ENCODE peak calls at places on chromosomes 4 and X, in four cellular contexts. A, R, H and X are unnamed samples. For H3K4me1, the result is how much of the 10 kb centered on the place peaks cover.

GRCh38 chr4:56976878-56977320 is 507 bp downstream of the NOA1 start:
- DNase-seq in A (no peak), H (peak), R (peak), X (peak)

GRCh38 chrX:123274796-123275195 is 90.7 kb downstream of the GRIA3 start:
- DNase-seq in A (no peak), H (no peak), R (no peak), X (no peak)

GRCh38 chr4:120921456-120922389 is 803 bp downstream of the PRDM5 start:
- DNase-seq in H (peak), R (peak), A (peak), X (peak)

GRCh38 chr4:150960818-150961217 is 54.3 kb downstream of the LRBA start:
- DNase-seq in R (peak), H (no peak), A (no peak), X (peak)

GRCh38 chr4:129561886-129562285 is 465.9 kb downstream of the C4orf33 start:
- DNase-seq in R (no peak), H (no peak), A (no peak), X (no peak)

GRCh38 chr4:137267024-137267423 is 265.3 kb downstream of the PCDH18 start:
- DNase-seq in R (no peak), A (no peak), H (no peak), X (no peak)

GRCh38 chr4:87270825-87271224 is 50.4 kb upstream of the KLHL8 start:
- DNase-seq in A (no peak), R (no peak), H (no peak), X (no peak)

GRCh38 chr4:71446479-71447081 is 107.8 kb downstream of the SLC4A4 start:
- DNase-seq in R (no peak), A (no peak), H (no peak), X (no peak)

GRCh38 chr4:6019316-6020263 is 1.4 kb upstream of the C4orf50 start:
- DNase-seq in R (peak), H (peak), A (no peak), X (peak)

GRCh38 chr4:109816082-109816442 is 500 bp downstream of the GAR1 start:
- DNase-seq in R (no peak), H (peak), A (no peak), X (no peak)

GRCh38 chr4:70703695-70704332 is 15.5 kb downstream of the UTP3 start:
- DNase-seq in R (no peak), A (no peak), H (peak), X (peak)

GRCh38 chr4:69858683-69859082 is 1.3 kb downstream of the SULT1E1 start:
- DNase-seq in H (no peak), R (no peak), A (no peak), X (no peak)

GRCh38 chr4:153467154-153467896 is 1.2 kb downstream of the TMEM131L start:
- DNase-seq in A (no peak), H (peak), R (no peak), X (peak)

GRCh38 chr4:44914223-44914622 is 187.9 kb upstream of the GNPDA2 start:
- DNase-seq in A (no peak), H (no peak), R (no peak), X (no peak)

GRCh38 chr4:145535202-145535601 is 53.5 kb downstream of the SMAD1 start:
- DNase-seq in H (no peak), A (no peak), R (no peak), X (no peak)

GRCh38 chr4:69095301-69095731 is 958 bp upstream of the UGT2B7 start:
- DNase-seq in H (no peak), R (peak), A (no peak), X (no peak)

GRCh38 chr4:84994280-84994679 is 27.8 kb upstream of the WDFY3 start:
- DNase-seq in A (no peak), H (no peak), R (no peak), X (no peak)

GRCh38 chr4:109294468-109295020 is 7.9 kb downstream of the COL25A1 start:
- DNase-seq in H (no peak), A (no peak), R (no peak), X (no peak)

GRCh38 chrX:111728096-111728495 is 47.1 kb downstream of the ALG13 start:
- DNase-seq in A (no peak), H (no peak), R (no peak), X (no peak)

GRCh38 chr4:128384765-128385164 is 97.2 kb upstream of the PGRMC2 start:
- DNase-seq in H (no peak), A (no peak), R (no peak), X (no peak)
- TF ChIP-seq POLR2A in H (no peak), A (no peak), R (no peak), X (no peak)

DNA sequence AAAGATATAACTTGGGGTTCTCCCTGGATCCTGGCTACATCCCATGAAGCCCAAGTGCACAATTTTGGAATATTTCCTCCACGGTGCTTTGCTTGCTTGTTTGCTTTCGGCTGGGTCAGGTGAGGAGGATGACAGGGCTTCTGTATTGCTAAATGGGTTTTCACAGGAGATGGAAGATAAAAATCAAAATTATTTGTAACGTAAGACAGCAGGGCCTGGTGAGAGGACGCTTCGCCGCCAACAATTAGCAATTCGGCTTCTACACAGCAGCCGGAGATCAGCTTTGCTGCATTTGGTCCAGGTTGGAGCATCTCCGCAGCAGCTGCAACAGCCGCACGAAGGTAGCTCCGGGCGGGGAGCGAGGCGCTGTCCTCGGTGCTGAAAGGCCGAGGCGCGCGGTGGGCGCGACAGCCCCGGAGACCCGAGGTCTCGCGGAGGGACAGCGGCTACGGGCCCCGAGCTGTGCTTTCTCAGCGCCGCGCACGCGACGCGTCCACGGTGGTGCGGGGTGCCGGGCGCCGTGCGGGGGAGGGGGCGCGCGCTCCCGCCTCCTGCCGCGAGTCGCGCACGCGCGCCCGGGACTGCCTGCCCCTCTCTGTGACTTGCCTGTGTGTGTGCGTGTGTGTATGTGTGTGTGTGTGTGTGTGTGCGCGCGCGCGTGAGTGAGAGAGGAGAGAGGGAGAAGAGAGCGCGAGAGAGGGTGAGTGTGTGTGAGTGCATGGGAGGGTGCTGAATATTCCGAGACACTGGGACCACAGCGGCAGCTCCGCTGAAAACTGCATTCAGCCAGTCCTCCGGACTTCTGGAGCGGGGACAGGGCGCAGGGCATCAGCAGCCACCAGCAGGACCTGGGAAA is at the start of gene GRIA2:
- DNase-seq in R (peak), A (no peak), H (no peak), X (peak)
- H3K4me1 ChIP-seq in R (under half), A (under half), H (under half), X (under half)

GRCh38 chr4:1714303-1715001 is 2.3 kb upstream of the SLBP start:
- DNase-seq in A (no peak), R (peak), H (no peak), X (no peak)

GRCh38 chr4:1711055-1711905 is 839 bp downstream of the SLBP start:
- DNase-seq in H (peak), R (peak), A (no peak), X (peak)

GRCh38 chr4:1711906-1712215 is 258 bp downstream of the SLBP start:
- DNase-seq in A (no peak), H (no peak), R (no peak), X (no peak)

GRCh38 chr4:1712216-1713002 is at the start of gene SLBP:
- DNase-seq in A (peak), R (peak), H (peak), X (peak)

GRCh38 chr4:1713003-1713397 is 881 bp upstream of the SLBP start:
- DNase-seq in R (no peak), A (no peak), H (no peak), X (no peak)
- TF ChIP-seq POLR2A in R (no peak), A (no peak), H (peak), X (no peak)

GRCh38 chr4:7901274-7901845 is 38.3 kb downstream of the AFAP1 start:
- DNase-seq in A (no peak), H (no peak), R (no peak), X (no peak)

GRCh38 chr4:7903686-7904085 is 36.0 kb downstream of the AFAP1 start:
- DNase-seq in A (no peak), R (no peak), H (no peak), X (no peak)

GRCh38 chr4:7904108-7904516 is 35.5 kb downstream of the AFAP1 start:
- DNase-seq in H (no peak), R (no peak), A (no peak), X (no peak)

GRCh38 chr4:7902101-7902553 is 37.5 kb downstream of the AFAP1 start:
- DNase-seq in R (no peak), A (no peak), H (no peak), X (no peak)

GRCh38 chr4:7902826-7903225 is 36.8 kb downstream of the AFAP1 start:
- DNase-seq in H (no peak), R (no peak), A (no peak), X (no peak)
- H3K4me1 ChIP-seq in H (under half), R (half or more), A (under half), X (under half)

GRCh38 chrX:23854122-23854521 is 53.6 kb downstream of the APOO start:
- DNase-seq in R (no peak), H (no peak), A (no peak), X (no peak)

GRCh38 chrX:23845316-23845932 is 62.3 kb downstream of the APOO start:
- DNase-seq in H (peak), R (peak), A (no peak), X (no peak)

GRCh38 chrX:23844502-23845138 is 61.6 kb downstream of the SAT1 start:
- DNase-seq in R (no peak), A (no peak), H (peak), X (no peak)

GRCh38 chrX:23854945-23855344 is 52.8 kb downstream of the APOO start:
- DNase-seq in R (no peak), A (no peak), H (no peak), X (no peak)

GRCh38 chrX:23849241-23849640 is 58.5 kb downstream of the APOO start:
- DNase-seq in R (no peak), A (no peak), H (no peak), X (no peak)
- TF ChIP-seq POLR2A in R (no peak), A (no peak), H (no peak), X (no peak)

DNA sequence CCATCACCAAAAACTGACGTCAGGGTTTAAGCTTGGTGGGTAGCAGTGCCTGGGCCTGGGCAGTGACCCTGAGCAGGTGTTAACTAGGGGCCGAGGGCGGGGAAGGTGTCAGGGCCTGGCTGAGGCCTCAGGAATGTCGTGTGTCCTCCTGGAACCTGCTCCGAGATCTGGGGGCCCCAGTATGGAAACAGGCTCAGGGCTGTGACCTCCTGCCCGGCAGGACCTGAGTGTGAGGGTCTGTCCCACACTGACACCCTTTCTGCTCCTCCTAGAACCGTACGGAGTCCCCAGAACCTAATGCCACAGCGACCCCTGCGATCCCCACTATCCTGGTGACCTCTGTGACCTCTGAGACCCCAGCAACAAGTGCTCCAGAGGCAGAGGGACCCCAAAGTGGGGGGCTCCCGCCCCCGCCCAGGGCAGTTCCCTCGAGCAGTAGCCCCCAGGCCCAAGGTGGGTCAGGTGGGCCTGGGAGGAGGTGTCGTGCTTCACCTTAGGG is 741 bp downstream of the HGFAC start:
- DNase-seq in A (no peak), H (no peak), R (no peak), X (no peak)
- H3K4me1 ChIP-seq in A (under half), H (under half), R (under half), X (under half)

DNA sequence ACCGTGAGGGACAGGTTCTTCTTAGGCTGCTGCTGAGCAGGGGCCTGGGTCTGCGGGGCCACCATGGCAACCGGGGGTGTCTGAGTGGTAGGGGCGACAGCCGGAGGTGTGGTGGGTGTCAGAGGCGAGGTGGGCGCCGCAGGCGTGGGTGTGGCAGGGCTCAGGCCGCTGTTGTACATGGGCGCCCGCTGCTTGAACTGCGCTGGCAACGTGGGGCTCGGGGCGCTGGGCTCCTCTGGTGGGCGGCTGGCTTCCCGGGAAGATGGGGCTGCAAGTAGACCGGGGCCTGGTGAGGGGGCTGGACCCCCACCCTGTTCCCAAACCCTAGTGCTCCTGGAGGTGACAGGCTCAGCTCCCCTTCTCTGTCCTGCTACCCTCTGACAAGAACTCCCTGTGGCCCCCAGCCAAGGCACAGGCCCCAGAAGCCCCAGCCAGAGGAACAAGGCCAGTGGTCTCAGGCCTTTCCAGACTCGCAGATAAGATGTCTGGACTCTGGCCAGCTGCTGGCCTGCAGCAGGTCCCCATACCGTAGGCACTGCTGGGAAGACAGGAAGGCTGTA is 24.8 kb downstream of the NELFA start:
- DNase-seq in A (no peak), H (no peak), R (no peak), X (peak)
- TF ChIP-seq POLR2A in A (no peak), H (no peak), R (no peak), X (no peak)

GRCh38 chr4:118774321-118774720 is 61.6 kb downstream of the SEC24D start:
- DNase-seq in H (no peak), A (no peak), R (no peak), X (no peak)
- H3K4me1 ChIP-seq in H (under half), A (under half), R (under half), X (under half)

GRCh38 chr4:104420766-104421165 is 73.9 kb downstream of the CXXC4 start:
- DNase-seq in R (no peak), H (no peak), A (no peak), X (peak)

GRCh38 chr4:104424368-104424921 is 70.2 kb downstream of the CXXC4 start:
- DNase-seq in H (no peak), R (no peak), A (no peak), X (peak)

GRCh38 chr4:104425003-104425402 is 69.7 kb downstream of the CXXC4 start:
- DNase-seq in H (no peak), A (no peak), R (no peak), X (peak)

GRCh38 chr4:104418313-104418712 is 76.4 kb downstream of the CXXC4 start:
- DNase-seq in R (peak), A (no peak), H (no peak), X (no peak)

GRCh38 chr4:104421576-104421975 is 73.1 kb downstream of the CXXC4 start:
- DNase-seq in H (no peak), R (peak), A (no peak), X (peak)
- TF ChIP-seq POLR2A in H (no peak), R (no peak), A (no peak), X (no peak)